ENCODE peak calls at places on chromosome 18, in eight cellular contexts. U, G, O, Y, J, K, D and M are unnamed samples.
A peak's percentile ranks its signal among the peaks of the same experiment; 100 is the strongest.

GRCh38 chr18:39801010-39801409 is 2154.0 kb upstream of the PIK3C3 start:
- DNase-seq in U (no peak), G (no peak), O (no peak), Y (no peak), J (no peak), K (no peak), D (no peak), M (no peak)

GRCh38 chr18:55811964-55812363 is 224.0 kb upstream of the TCF4 start:
- DNase-seq in U (no peak), G (no peak), O (no peak), Y (no peak), J (no peak), K (no peak), D (no peak), M (no peak)

GRCh38 chr18:12857215-12857924 is 26.7 kb downstream of the PTPN2 start:
- DNase-seq in U (no peak), G (no peak), O (no peak), Y (no peak), J (no peak), K (no peak), D (no peak), M (no peak)

GRCh38 chr18:5626130-5626880 is 82.5 kb upstream of the EPB41L3 start:
- DNase-seq in U (no peak), G (no peak), O (no peak), Y (no peak), J (no peak), K (no peak), D (no peak), M (no peak)

GRCh38 chr18:63848159-63848558 is 39.3 kb upstream of the SERPINB2 start:
- DNase-seq in U (no peak), G (peak; percentile 15), O (peak; percentile 59), Y (no peak), J (no peak), K (peak; percentile 50), D (peak; percentile 52), M (no peak)

GRCh38 chr18:77129150-77129551 is 3.4 kb downstream of the MBP start:
- DNase-seq in U (no peak), G (no peak), O (no peak), Y (no peak), J (no peak), K (no peak), D (no peak), M (no peak)

GRCh38 chr18:995641-996040 is 91.0 kb downstream of the ADCYAP1 start:
- DNase-seq in U (no peak), G (peak; percentile 59), O (no peak), Y (no peak), J (no peak), K (no peak), D (no peak), M (no peak)

GRCh38 chr18:6994719-6995430 is 122.7 kb downstream of the LAMA1 start:
- DNase-seq in U (no peak), G (peak; percentile 11), O (no peak), Y (no peak), J (no peak), K (no peak), D (no peak), M (no peak)

GRCh38 chr18:77062518-77063003 is 70.0 kb downstream of the MBP start:
- DNase-seq in U (peak; percentile 90), G (no peak), O (no peak), Y (no peak), J (no peak), K (no peak), D (no peak), M (no peak)

GRCh38 chr18:6482198-6482977 is 67.7 kb upstream of the L3MBTL4 start:
- DNase-seq in U (no peak), G (peak; percentile 60), O (peak; percentile 42), Y (peak; percentile 17), J (no peak), K (peak; percentile 32), D (peak; percentile 91), M (peak; percentile 6)

GRCh38 chr18:45839415-45840395 is 14.2 kb downstream of the SIGLEC15 start:
- DNase-seq in U (peak; percentile 32), G (peak; percentile 42), O (peak; percentile 54), Y (no peak), J (no peak), K (peak; percentile 42), D (peak; percentile 59), M (no peak)

GRCh38 chr18:35041752-35042379 is 653 bp downstream of the MAPRE2 start:
- DNase-seq in U (peak; percentile 26), G (no peak), O (peak; percentile 55), Y (no peak), J (no peak), K (peak; percentile 35), D (no peak), M (no peak)

GRCh38 chr18:8348051-8348450 is 261.2 kb upstream of the RAB12 start:
- DNase-seq in U (no peak), G (no peak), O (no peak), Y (no peak), J (no peak), K (peak; percentile 88), D (no peak), M (no peak)

GRCh38 chr18:12855886-12856285 is 28.2 kb downstream of the PTPN2 start:
- DNase-seq in U (no peak), G (no peak), O (no peak), Y (no peak), J (no peak), K (no peak), D (no peak), M (no peak)

GRCh38 chr18:79373736-79374135 is 22.0 kb upstream of the NFATC1 start:
- DNase-seq in U (no peak), G (no peak), O (no peak), Y (no peak), J (no peak), K (no peak), D (no peak), M (no peak)

GRCh38 chr18:2979871-2980606 is 32.9 kb downstream of the LPIN2 start:
- DNase-seq in U (no peak), G (no peak), O (no peak), Y (no peak), J (no peak), K (no peak), D (no peak), M (no peak)

GRCh38 chr18:58257461-58257860 is 213.4 kb downstream of the NEDD4L start:
- DNase-seq in U (no peak), G (no peak), O (no peak), Y (no peak), J (no peak), K (no peak), D (no peak), M (no peak)

GRCh38 chr18:75066223-75066622 is 142.7 kb downstream of the PTGR3 start:
- DNase-seq in U (no peak), G (no peak), O (no peak), Y (no peak), J (no peak), K (no peak), D (no peak), M (no peak)

GRCh38 chr18:58076052-58076451 is 32.0 kb downstream of the NEDD4L start:
- DNase-seq in U (no peak), G (no peak), O (no peak), Y (no peak), J (no peak), K (no peak), D (no peak), M (no peak)

GRCh38 chr18:12657048-12657848 is 659 bp downstream of the SPIRE1 start:
- DNase-seq in U (peak; percentile 18), G (no peak), O (no peak), Y (peak; percentile 21), J (peak; percentile 68), K (no peak), D (peak; percentile 55), M (no peak)

GRCh38 chr18:21179590-21180220 is 62.3 kb upstream of the GREB1L start:
- DNase-seq in U (peak; percentile 32), G (peak; percentile 66), O (peak; percentile 66), Y (peak; percentile 4), J (peak; percentile 54), K (peak; percentile 69), D (peak; percentile 74), M (no peak)

GRCh38 chr18:51537487-51537886 is 340.0 kb upstream of the MEX3C start:
- DNase-seq in U (no peak), G (no peak), O (peak; percentile 8), Y (peak; percentile 49), J (no peak), K (peak; percentile 69), D (peak; percentile 53), M (peak; percentile 25)

GRCh38 chr18:72544092-72544886 is at the start of gene CBLN2:
- DNase-seq in U (no peak), G (peak; percentile 41), O (peak; percentile 88), Y (peak; percentile 63), J (peak; percentile 54), K (peak; percentile 78), D (peak; percentile 86), M (peak; percentile 56)